ENCODE peak calls at places on chromosomes 1 and 21, in six cellular contexts. B is endothelial cell; W is neural crest cell; S is GM06990; P is brain microvascular endothelial cell; M is activated CD8-positive, alpha-beta T cell treated with anti-CD3 and anti-CD28 coated beads for 36 hours. G is an unnamed sample.

GRCh38 chr1:108983114-108983513 is 19.8 kb upstream of the CLCC1 start:
- DNase-seq in B (no peak), W (no peak), S (no peak), P (no peak), M (no peak), G (no peak)

GRCh38 chr1:235835226-235835625 is 31.5 kb downstream of the LYST start:
- DNase-seq in B (no peak), W (no peak), S (no peak), P (no peak), M (no peak), G (no peak)

GRCh38 chr1:39683591-39684312 is 7.5 kb downstream of the HPCAL4 start:
- DNase-seq in B (no peak), W (no peak), S (no peak), P (no peak), M (peak), G (no peak)

GRCh38 chr1:204740354-204740753 is 54.8 kb upstream of the LRRN2 start:
- DNase-seq in B (no peak), W (no peak), S (no peak), P (no peak), M (no peak), G (no peak)

GRCh38 chr1:207996632-207997031 is 85.7 kb upstream of the CD34 start:
- DNase-seq in B (no peak), W (no peak), S (no peak), P (no peak), M (no peak), G (no peak)

GRCh38 chr1:225441314-225442119 is 13.7 kb upstream of the LBR start:
- DNase-seq in B (no peak), W (no peak), S (no peak), P (no peak), M (no peak), G (no peak)

GRCh38 chr1:187842406-187843165 is 1013.8 kb downstream of the PLA2G4A start:
- DNase-seq in B (no peak), W (no peak), S (no peak), P (no peak), M (no peak), G (no peak)

GRCh38 chr21:43600642-43601397 is 58.5 kb downstream of the HSF2BP start:
- DNase-seq in B (no peak), W (no peak), S (no peak), P (peak), M (no peak), G (no peak)

GRCh38 chr1:159823401-159823800 is 3.3 kb upstream of the SLAMF8 start:
- DNase-seq in B (no peak), W (no peak), S (no peak), P (no peak), M (no peak), G (no peak)

GRCh38 chr21:34817821-34818662 is 149.2 kb downstream of the CLIC6 start:
- DNase-seq in B (no peak), W (no peak), S (no peak), P (no peak), M (no peak), G (no peak)

GRCh38 chr1:201946224-201946908 is at the start of gene LMOD1:
- DNase-seq in B (peak), W (peak), S (no peak), P (peak), M (peak), G (no peak)

GRCh38 chr1:26283226-26283853 is 3.5 kb downstream of the SH3BGRL3 start:
- DNase-seq in B (no peak), W (no peak), S (no peak), P (no peak), M (no peak), G (no peak)

GRCh38 chr1:17207046-17207445 is 2.1 kb downstream of the PADI1 start:
- DNase-seq in B (no peak), W (no peak), S (peak), P (no peak), M (no peak), G (peak)

GRCh38 chr21:40335689-40336088 is 468.5 kb downstream of the PCP4 start:
- DNase-seq in B (no peak), W (no peak), S (no peak), P (no peak), M (no peak), G (no peak)

GRCh38 chr1:64959973-64960372 is 6.4 kb downstream of the JAK1 start:
- DNase-seq in B (no peak), W (no peak), S (no peak), P (no peak), M (peak), G (no peak)

GRCh38 chr1:31617218-31617916 is at the start of gene HCRTR1:
- DNase-seq in B (no peak), W (no peak), S (no peak), P (no peak), M (no peak), G (no peak)

GRCh38 chr1:229885568-229886495 is 181.2 kb upstream of the GALNT2 start:
- DNase-seq in B (no peak), W (no peak), S (no peak), P (no peak), M (no peak), G (no peak)

GRCh38 chr1:93585059-93585966 is 96.3 kb downstream of the BCAR3 start:
- DNase-seq in B (no peak), W (no peak), S (no peak), P (peak), M (no peak), G (no peak)

GRCh38 chr1:226201029-226201593 is 14.6 kb upstream of the ACBD3 start:
- DNase-seq in B (peak), W (no peak), S (no peak), P (no peak), M (peak), G (no peak)

GRCh38 chr1:153597206-153597605 is 15.7 kb downstream of the S100A16 start:
- DNase-seq in B (no peak), W (no peak), S (no peak), P (peak), M (peak), G (no peak)

GRCh38 chr1:201826830-201827229 is 2.1 kb upstream of the IPO9 start:
- DNase-seq in B (no peak), W (no peak), S (no peak), P (peak), M (no peak), G (no peak)

GRCh38 chr1:2166254-2166653 is 28.3 kb downstream of the FAAP20 start:
- DNase-seq in B (no peak), W (no peak), S (no peak), P (no peak), M (no peak), G (no peak)

GRCh38 chr1:178575611-178576331 is 62.9 kb downstream of the TEX35 start:
- DNase-seq in B (no peak), W (no peak), S (no peak), P (peak), M (no peak), G (no peak)

GRCh38 chr21:25300632-25301031 is 306.6 kb downstream of the MRPL39 start:
- DNase-seq in B (no peak), W (no peak), S (no peak), P (no peak), M (no peak), G (no peak)

GRCh38 chr1:176416777-176417176 is 46.2 kb upstream of the PAPPA2 start:
- DNase-seq in B (no peak), W (no peak), S (no peak), P (no peak), M (no peak), G (no peak)

GRCh38 chr1:198929961-198930599 is 291.2 kb downstream of the PTPRC start:
- DNase-seq in B (no peak), W (no peak), S (no peak), P (peak), M (no peak), G (no peak)

GRCh38 chr1:30887485-30888315 is 20.9 kb downstream of the SDC3 start:
- DNase-seq in B (no peak), W (no peak), S (no peak), P (peak), M (no peak), G (no peak)

GRCh38 chr1:6580588-6581270 is 935 bp downstream of the ZBTB48 start:
- DNase-seq in B (peak), W (no peak), S (no peak), P (no peak), M (peak), G (peak)

GRCh38 chr1:227941509-227942020 is 6.2 kb downstream of the WNT9A start:
- DNase-seq in B (no peak), W (no peak), S (no peak), P (no peak), M (no peak), G (peak)

GRCh38 chr1:50975436-50975835 is 5.4 kb downstream of the CDKN2C start:
- DNase-seq in B (no peak), W (no peak), S (no peak), P (no peak), M (no peak), G (no peak)

GRCh38 chr1:37850352-37850955 is 8.9 kb downstream of the MTF1 start:
- DNase-seq in B (no peak), W (no peak), S (no peak), P (no peak), M (no peak), G (no peak)

GRCh38 chr1:241817331-241817792 is 30.6 kb upstream of the EXO1 start:
- DNase-seq in B (no peak), W (no peak), S (no peak), P (no peak), M (no peak), G (no peak)

GRCh38 chr1:211574705-211575104 is 4.3 kb downstream of the SLC30A1 start:
- DNase-seq in B (no peak), W (no peak), S (no peak), P (no peak), M (no peak), G (no peak)

GRCh38 chr1:112513112-112513870 is 4.5 kb downstream of the WNT2B start:
- DNase-seq in B (no peak), W (no peak), S (no peak), P (peak), M (no peak), G (no peak)

GRCh38 chr1:86140481-86140880 is 16.1 kb downstream of the COL24A1 start:
- DNase-seq in B (no peak), W (no peak), S (no peak), P (no peak), M (no peak), G (no peak)

GRCh38 chr1:180857947-180858768 is 54.5 kb upstream of the KIAA1614 start:
- DNase-seq in B (no peak), W (no peak), S (no peak), P (no peak), M (no peak), G (no peak)

DNA sequence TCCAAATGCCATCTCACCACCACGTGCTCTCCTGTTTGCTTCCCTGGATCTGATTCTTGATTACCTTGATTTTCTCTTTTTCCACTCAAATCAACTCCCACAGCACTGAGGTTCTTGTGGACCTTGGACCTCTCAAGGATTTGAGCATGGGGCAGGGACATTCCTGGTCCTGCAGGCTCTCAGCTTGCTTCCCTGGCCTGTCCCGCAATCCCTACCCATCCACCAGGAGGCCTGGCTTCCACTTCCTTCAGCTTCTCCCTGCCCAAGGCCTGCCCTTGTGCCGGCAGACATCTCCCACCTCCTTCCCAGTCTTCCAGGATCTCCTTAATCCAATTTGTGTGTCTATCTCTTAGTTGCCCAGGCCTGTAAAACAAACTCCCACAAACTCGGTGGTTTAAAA is 21.6 kb downstream of the PLA2G2A start:
- DNase-seq in B (peak), W (no peak), S (no peak), P (no peak), M (no peak), G (no peak)
- TF ChIP-seq CTCF in B (no peak), W (no peak), S (no peak), P (peak), M (no peak), G (no peak)

GRCh38 chr21:46100426-46100825 is 2.5 kb downstream of the COL6A2 start:
- DNase-seq in B (no peak), W (no peak), S (no peak), P (no peak), M (no peak), G (no peak)

GRCh38 chr21:46100020-46100419 is 2.1 kb downstream of the COL6A2 start:
- DNase-seq in B (no peak), W (no peak), S (no peak), P (no peak), M (no peak), G (no peak)

GRCh38 chr21:46097826-46098286 is at the start of gene COL6A2:
- DNase-seq in B (peak), W (peak), S (no peak), P (peak), M (peak), G (peak)

GRCh38 chr21:46098303-46099141 is 610 bp downstream of the COL6A2 start:
- DNase-seq in B (peak), W (no peak), S (no peak), P (no peak), M (peak), G (peak)

DNA sequence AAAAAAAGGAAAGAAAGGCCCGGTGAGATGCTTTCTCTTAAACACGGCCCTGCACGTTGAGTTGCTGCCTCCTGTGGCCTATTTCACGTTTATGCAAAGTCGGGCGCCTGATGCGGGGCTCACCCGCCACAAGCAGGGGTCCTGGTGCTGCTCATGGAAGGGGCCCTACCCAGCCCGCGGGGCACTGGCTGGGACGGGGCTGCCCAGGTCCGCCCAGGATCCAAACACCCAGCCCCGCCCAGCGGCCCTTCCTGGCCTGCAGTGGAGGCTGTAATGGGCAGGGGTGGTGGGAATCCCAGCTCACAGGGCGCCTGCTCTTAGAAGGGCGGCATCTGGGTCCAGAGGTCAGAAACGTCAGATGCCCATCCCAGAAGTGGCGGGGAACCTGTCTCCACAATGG is 1.6 kb downstream of the COL6A2 start:
- DNase-seq in B (peak), W (no peak), S (no peak), P (no peak), M (peak), G (peak)
- TF ChIP-seq CTCF in B (no peak), W (no peak), S (no peak), P (peak), M (no peak), G (no peak)

GRCh38 chr1:184598403-184598802 is 156.3 kb downstream of the EDEM3 start:
- DNase-seq in B (no peak), W (no peak), S (no peak), P (no peak), M (no peak), G (no peak)

GRCh38 chr1:184595609-184596008 is 159.0 kb downstream of the EDEM3 start:
- DNase-seq in B (no peak), W (no peak), S (no peak), P (peak), M (no peak), G (no peak)

GRCh38 chr1:184597652-184598357 is 156.9 kb downstream of the EDEM3 start:
- DNase-seq in B (no peak), W (no peak), S (no peak), P (no peak), M (no peak), G (no peak)

GRCh38 chr1:184593612-184594011 is 161.0 kb downstream of the EDEM3 start:
- DNase-seq in B (no peak), W (no peak), S (no peak), P (peak), M (no peak), G (no peak)

DNA sequence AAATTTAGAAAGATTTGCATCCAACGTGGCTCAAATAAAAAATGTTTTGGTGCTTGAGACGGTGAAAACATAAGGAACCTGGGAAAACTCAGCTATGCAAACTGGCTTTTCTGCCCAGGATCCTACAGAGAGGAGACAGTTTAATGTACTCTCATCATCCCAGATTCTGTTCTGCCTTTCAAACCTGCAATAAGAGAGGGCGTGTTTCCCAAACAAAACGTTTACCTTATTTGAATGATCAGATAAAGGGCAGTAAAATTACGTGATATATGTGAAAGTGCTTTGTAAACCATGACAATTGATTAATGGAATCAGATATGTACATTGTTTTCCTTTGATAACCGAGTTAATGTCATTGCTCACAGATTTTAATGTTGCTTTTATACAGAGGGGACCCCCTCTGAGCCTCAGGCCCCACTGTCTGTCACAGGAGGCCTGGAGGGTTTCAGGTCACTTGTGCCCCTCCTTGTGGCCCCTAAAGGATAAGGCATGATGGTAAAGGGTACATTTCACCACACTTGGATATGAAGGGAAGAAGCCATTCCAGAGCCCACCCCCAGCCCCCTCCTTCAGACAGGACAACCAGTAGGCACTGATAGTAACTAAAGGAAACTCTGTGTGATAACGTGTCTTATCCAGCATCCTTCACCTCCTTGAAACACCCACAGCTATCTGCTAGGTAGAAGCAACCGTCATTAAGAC is 157.6 kb downstream of the EDEM3 start:
- DNase-seq in B (no peak), W (no peak), S (no peak), P (no peak), M (no peak), G (no peak)
- TF ChIP-seq CTCF in B (peak), W (peak), S (no peak), P (peak), M (peak), G (no peak)

GRCh38 chr1:44655609-44656008 is 18.7 kb downstream of the TMEM53 start:
- DNase-seq in B (peak), W (peak), S (no peak), P (no peak), M (peak), G (no peak)
- TF ChIP-seq CTCF in B (peak), W (peak), S (peak), P (peak), M (peak), G (no peak)

GRCh38 chr21:18908641-18909040 is 505.1 kb upstream of the TMPRSS15 start:
- DNase-seq in B (no peak), W (no peak), S (no peak), P (no peak), M (no peak), G (no peak)

GRCh38 chr21:18917602-18918001 is 514.0 kb upstream of the TMPRSS15 start:
- DNase-seq in B (no peak), W (no peak), S (no peak), P (no peak), M (no peak), G (no peak)

GRCh38 chr21:18914570-18914969 is 511.0 kb upstream of the TMPRSS15 start:
- DNase-seq in B (no peak), W (no peak), S (no peak), P (no peak), M (no peak), G (no peak)

GRCh38 chr21:18913914-18914313 is 510.3 kb upstream of the TMPRSS15 start:
- DNase-seq in B (no peak), W (no peak), S (no peak), P (no peak), M (no peak), G (no peak)
- TF ChIP-seq CTCF in B (no peak), W (no peak), S (no peak), P (no peak), M (no peak), G (no peak)

GRCh38 chr1:115330480-115331013 is 7.5 kb downstream of the NGF start:
- DNase-seq in B (no peak), W (no peak), S (no peak), P (peak), M (no peak), G (no peak)
- TF ChIP-seq CTCF in B (no peak), W (no peak), S (no peak), P (peak), M (no peak), G (no peak)

DNA sequence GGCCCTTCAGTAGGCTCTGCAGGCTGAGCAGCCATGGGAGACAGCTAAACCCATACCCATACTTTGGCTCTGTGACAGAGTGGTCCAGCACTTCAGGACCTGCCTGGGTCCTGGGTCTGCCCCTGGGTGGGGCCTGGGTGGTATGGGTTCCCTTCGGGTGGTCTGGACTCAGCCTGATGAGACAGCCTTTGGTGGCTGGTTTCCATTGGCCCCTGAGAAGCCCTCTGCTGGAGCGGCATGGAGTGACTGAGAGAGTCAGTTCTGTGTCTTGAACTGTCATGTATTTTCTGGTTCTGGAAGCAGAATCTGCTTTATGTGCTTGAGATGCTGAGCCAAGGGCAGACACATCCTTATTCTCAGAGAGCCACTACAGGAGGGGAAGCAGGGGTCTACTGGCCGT is 31.3 kb upstream of the KCNA2 start:
- DNase-seq in B (no peak), W (no peak), S (no peak), P (no peak), M (peak), G (no peak)
- TF ChIP-seq CTCF in B (no peak), W (no peak), S (peak), P (no peak), M (no peak), G (no peak)